ENCODE peak calls at places on chromosomes 5 and 9, in seven cellular contexts. S is A549, K is endothelial cell of umbilical vein, C is foreskin fibroblast, H is heart left ventricle, J is fibroblast of lung, W is ovary. R is an unnamed sample.

GRCh38 chr9:15873573-15874177 is 320.8 kb downstream of the CCDC171 start:
- DNase-seq in K (peak), J (peak), S (peak), W (no peak), H (no peak), C (peak), R (no peak)

GRCh38 chr5:107389130-107389553 is 281.6 kb downstream of the EFNA5 start:
- DNase-seq in H (no peak), C (peak), S (peak), J (peak), W (no peak), K (peak), R (no peak)

GRCh38 chr9:36166150-36166927 is 2.8 kb upstream of the CCIN start:
- DNase-seq in S (peak), H (peak), W (peak), J (peak), C (peak), K (peak), R (peak)

GRCh38 chr5:130871346-130872086 is 293.5 kb downstream of the HINT1 start:
- DNase-seq in K (peak), C (peak), W (no peak), S (peak), H (no peak), J (peak), R (peak)

GRCh38 chr5:73747696-73748380 is 121.8 kb downstream of the ARHGEF28 start:
- DNase-seq in J (peak), C (no peak), K (peak), S (no peak), H (no peak), W (no peak), R (no peak)

GRCh38 chr5:174760721-174761120 is 36.3 kb downstream of the MSX2 start:
- DNase-seq in C (no peak), H (no peak), K (no peak), W (no peak), S (no peak), J (no peak), R (no peak)

GRCh38 chr5:160685219-160685618 is 166.8 kb downstream of the ATP10B start:
- DNase-seq in K (no peak), J (no peak), S (no peak), C (no peak), H (no peak), W (no peak), R (no peak)

GRCh38 chr5:157602505-157602904 is 26.9 kb upstream of the ADAM19 start:
- DNase-seq in J (peak), C (peak), H (no peak), K (peak), W (no peak), S (no peak), R (no peak)

GRCh38 chr5:94174748-94175411 is 433.5 kb upstream of the POU5F2 start:
- DNase-seq in J (peak), C (peak), S (no peak), K (no peak), H (no peak), W (no peak), R (no peak)

DNA sequence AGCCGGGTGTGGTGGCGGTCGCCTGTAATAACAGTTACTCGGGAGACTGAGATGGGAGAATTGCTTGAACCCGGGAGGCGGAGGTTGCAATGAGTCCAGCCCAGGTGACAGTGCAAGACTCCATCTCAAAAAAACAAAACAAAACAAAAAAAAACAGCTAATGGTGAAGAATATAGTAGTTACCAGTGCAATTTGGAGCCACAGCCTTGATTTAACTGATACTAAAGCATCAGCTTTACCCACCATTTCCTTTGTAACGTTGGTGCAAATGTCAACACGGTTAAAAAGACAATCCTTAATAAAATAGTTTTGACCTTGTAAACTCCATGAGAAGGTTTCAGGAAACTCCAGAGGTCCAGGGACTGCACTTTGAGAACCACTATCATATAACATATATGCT is 41.8 kb downstream of the FNBP1 start:
- DNase-seq in C (no peak), W (no peak), H (no peak), S (no peak), K (no peak), J (no peak), R (no peak)
- H3K4me3 ChIP-seq in C (no peak), W (no peak), H (no peak), S (no peak), K (no peak), J (no peak), R (no peak)

GRCh38 chr9:93118863-93119702 is 15.0 kb downstream of the NINJ1 start:
- DNase-seq in S (no peak), K (no peak), W (peak), J (no peak), H (peak), C (no peak), R (peak)
- H3K4me3 ChIP-seq in S (no peak), K (no peak), W (no peak), J (no peak), H (no peak), C (no peak), R (no peak)

GRCh38 chr5:173673295-173674170 is 57.1 kb upstream of the BOD1 start:
- DNase-seq in H (no peak), J (no peak), K (no peak), C (no peak), S (no peak), W (no peak), R (no peak)
- H3K4me3 ChIP-seq in H (no peak), J (no peak), K (no peak), C (no peak), S (no peak), W (no peak), R (peak)

GRCh38 chr9:19703702-19704101 is 85.1 kb downstream of the SLC24A2 start:
- DNase-seq in S (no peak), C (no peak), H (no peak), J (no peak), K (no peak), W (no peak), R (no peak)
- H3K4me3 ChIP-seq in S (no peak), C (no peak), H (no peak), J (no peak), K (no peak), W (no peak), R (no peak)

GRCh38 chr5:176388003-176388340 is 426 bp downstream of the NOP16 start:
- DNase-seq in J (peak), C (peak), W (no peak), S (peak), H (no peak), K (no peak), R (no peak)

GRCh38 chr5:176387384-176387925 is 943 bp downstream of the NOP16 start:
- DNase-seq in H (no peak), J (no peak), K (peak), W (no peak), S (no peak), C (no peak), R (no peak)

GRCh38 chr5:176388341-176389113 is at the start of the genes HIGD2A and NOP16:
- DNase-seq in H (peak), S (peak), J (peak), K (peak), W (peak), C (peak), R (peak)

GRCh38 chr5:176384991-176385390 is 3.4 kb downstream of the NOP16 start:
- DNase-seq in C (no peak), J (no peak), H (no peak), W (no peak), S (no peak), K (no peak), R (peak)

DNA sequence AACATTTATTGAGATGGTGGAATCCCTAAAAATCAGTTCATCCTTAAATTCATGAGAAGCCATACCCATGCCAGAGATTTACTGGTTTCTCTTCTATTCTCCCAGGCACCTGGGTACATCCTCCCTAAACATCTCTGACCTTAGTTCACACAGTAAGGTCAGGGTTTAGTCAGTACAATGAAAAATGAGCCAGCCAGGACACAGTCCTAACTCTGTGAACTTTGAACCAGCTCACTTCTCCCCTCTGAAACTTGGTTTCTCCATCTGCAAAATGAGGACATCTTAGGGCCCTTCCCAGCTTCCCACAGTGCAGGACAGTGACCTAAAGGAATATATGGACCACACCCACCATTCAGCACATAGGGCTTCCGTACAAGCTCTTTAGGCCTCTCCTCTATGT is 1.9 kb downstream of the NOP16 start:
- DNase-seq in H (no peak), S (no peak), J (no peak), K (no peak), C (no peak), W (no peak), R (no peak)
- H3K4me3 ChIP-seq in H (no peak), S (peak), J (no peak), K (no peak), C (no peak), W (no peak), R (peak)

DNA sequence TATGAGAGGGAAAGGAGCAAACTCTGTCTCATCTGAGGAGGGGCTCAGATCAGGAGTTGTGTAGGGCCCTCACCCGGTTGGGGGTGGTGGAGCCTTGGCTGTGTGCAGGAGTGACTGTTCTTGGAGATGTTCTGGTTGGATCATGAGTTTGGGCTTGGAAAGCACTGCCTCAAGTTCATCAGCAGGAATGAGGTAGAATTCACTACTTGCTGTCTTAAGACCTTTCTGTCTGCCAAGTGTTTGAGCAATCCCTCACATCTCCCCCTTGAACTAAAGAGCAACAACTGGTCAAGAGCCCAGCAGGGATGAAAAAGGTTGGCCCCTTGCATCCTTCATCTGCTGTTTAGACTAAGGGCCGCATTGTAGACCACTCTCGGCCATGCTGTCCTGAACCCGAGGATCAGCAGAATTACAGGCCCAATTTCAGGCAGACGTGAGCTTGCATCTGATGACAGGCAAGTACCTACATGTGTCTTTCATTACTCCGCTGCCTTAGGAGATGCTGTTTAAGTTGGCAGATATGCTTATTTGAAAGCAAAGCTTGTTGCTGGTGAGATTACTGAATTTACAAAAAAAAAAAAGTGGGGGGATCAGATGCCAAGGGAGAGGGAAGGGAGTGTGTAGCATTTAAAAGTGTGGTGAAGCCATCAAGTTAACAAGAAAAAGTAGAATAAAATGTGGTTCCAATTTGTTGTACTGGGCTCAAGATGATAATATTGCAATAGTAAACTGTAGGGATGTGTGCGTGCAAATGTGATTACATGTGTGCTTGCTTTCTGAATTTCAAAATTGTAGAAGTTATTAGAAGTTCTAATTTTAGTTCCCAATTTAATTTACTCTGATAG is 36.5 kb downstream of the PIK3R1 start:
- DNase-seq in J (peak), C (peak), H (no peak), S (no peak), K (no peak), W (peak), R (no peak)
- H3K4me3 ChIP-seq in J (no peak), C (no peak), H (no peak), S (no peak), K (no peak), W (no peak), R (peak)

DNA sequence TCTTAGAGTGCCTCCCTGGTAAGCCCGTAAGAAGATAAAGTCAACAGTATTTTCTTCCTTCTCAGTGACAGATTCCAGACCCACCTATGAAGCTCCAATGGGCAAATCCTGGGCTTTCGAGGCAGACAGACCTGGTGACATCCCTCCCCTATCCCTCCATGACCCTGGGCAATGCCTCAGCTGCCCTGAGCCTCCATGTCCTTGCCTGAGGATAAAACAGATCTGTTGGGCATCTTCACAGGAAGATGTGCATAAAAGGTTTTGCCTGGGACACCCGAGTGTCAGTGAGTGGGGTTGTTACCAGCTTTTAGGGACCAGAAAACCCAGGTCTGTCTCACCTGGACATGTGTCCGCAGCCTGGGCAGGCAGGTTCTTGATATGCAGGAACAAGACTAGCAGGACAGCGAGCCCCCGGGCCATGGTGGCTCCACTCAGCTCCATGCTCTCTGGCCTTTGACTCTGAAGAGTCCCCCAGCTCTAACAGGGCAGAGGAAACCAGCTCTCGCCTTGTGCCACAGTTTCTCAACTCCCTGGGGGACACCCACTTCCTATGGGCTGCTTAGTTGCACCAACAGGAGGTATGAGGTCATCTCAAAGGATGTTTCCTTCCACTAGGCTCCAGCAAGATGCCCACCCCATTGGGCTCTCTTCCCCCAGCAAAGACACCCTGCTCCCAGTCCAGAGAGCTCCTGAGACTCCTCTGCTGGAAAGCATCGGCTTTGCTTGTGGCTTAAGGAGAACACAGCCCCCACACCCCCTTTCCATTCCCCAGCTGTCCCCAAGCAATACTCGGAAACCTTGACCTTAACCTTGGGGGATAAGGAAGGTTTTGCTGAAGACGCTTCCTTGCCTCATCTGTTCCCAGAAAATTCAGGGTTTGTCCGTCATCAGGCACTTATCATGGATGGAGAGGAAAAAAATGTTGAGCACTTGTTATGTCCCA is at the start of gene FCN1:
- DNase-seq in S (no peak), J (no peak), W (no peak), H (no peak), C (no peak), K (no peak), R (no peak)
- H3K4me3 ChIP-seq in S (no peak), J (no peak), W (no peak), H (no peak), C (no peak), K (no peak), R (no peak)